ENCODE peak calls at places on chromosomes 6 and 20, in seven cellular contexts. One of them, this sample, is unnamed.

GRCh38 chr6:70281923-70282902 is 20.7 kb downstream of the COL9A1 start:
- DNase-seq in psoas muscle: no peak
- DNase-seq in sigmoid colon: no peak
- DNase-seq in fibroblast of pulmonary artery: no peak
- DNase-seq in tibial artery: no peak
- DNase-seq in upper lobe of right lung: no peak
- DNase-seq in fibroblast of the aortic adventitia: no peak
- DNase-seq in this sample: no peak

GRCh38 chr6:1190361-1190760 is 121.5 kb upstream of the FOXQ1 start:
- DNase-seq in psoas muscle: no peak
- DNase-seq in sigmoid colon: no peak
- DNase-seq in fibroblast of pulmonary artery: peak
- DNase-seq in tibial artery: no peak
- DNase-seq in upper lobe of right lung: no peak
- DNase-seq in fibroblast of the aortic adventitia: peak
- DNase-seq in this sample: no peak

GRCh38 chr20:39107741-39108140 is 145.6 kb downstream of the DHX35 start:
- DNase-seq in psoas muscle: no peak
- DNase-seq in sigmoid colon: no peak
- DNase-seq in fibroblast of pulmonary artery: peak
- DNase-seq in tibial artery: no peak
- DNase-seq in upper lobe of right lung: no peak
- DNase-seq in fibroblast of the aortic adventitia: no peak
- DNase-seq in this sample: no peak

GRCh38 chr20:20780127-20780822 is 67.8 kb upstream of the RALGAPA2 start:
- DNase-seq in psoas muscle: peak
- DNase-seq in sigmoid colon: peak
- DNase-seq in fibroblast of pulmonary artery: peak
- DNase-seq in tibial artery: peak
- DNase-seq in upper lobe of right lung: peak
- DNase-seq in fibroblast of the aortic adventitia: peak
- DNase-seq in this sample: peak

GRCh38 chr6:170202416-170203135 is 88.3 kb downstream of the DLL1 start:
- DNase-seq in psoas muscle: no peak
- DNase-seq in sigmoid colon: no peak
- DNase-seq in fibroblast of pulmonary artery: no peak
- DNase-seq in tibial artery: no peak
- DNase-seq in upper lobe of right lung: no peak
- DNase-seq in fibroblast of the aortic adventitia: no peak
- DNase-seq in this sample: no peak

GRCh38 chr6:14110001-14110818 is 7.4 kb upstream of the CD83 start:
- DNase-seq in psoas muscle: no peak
- DNase-seq in sigmoid colon: no peak
- DNase-seq in fibroblast of pulmonary artery: no peak
- DNase-seq in tibial artery: no peak
- DNase-seq in upper lobe of right lung: no peak
- DNase-seq in fibroblast of the aortic adventitia: no peak
- DNase-seq in this sample: no peak

GRCh38 chr6:31559958-31560696 is 12.0 kb upstream of the LTA start:
- DNase-seq in psoas muscle: peak
- DNase-seq in sigmoid colon: peak
- DNase-seq in fibroblast of pulmonary artery: peak
- DNase-seq in tibial artery: peak
- DNase-seq in upper lobe of right lung: peak
- DNase-seq in fibroblast of the aortic adventitia: peak
- DNase-seq in this sample: no peak

GRCh38 chr20:44448753-44449546 is 26.7 kb upstream of the TTPAL start:
- DNase-seq in psoas muscle: no peak
- DNase-seq in sigmoid colon: no peak
- DNase-seq in fibroblast of pulmonary artery: no peak
- DNase-seq in tibial artery: no peak
- DNase-seq in upper lobe of right lung: no peak
- DNase-seq in fibroblast of the aortic adventitia: no peak
- DNase-seq in this sample: no peak

GRCh38 chr20:41398408-41398807 is 31.8 kb upstream of the EMILIN3 start:
- DNase-seq in psoas muscle: no peak
- DNase-seq in sigmoid colon: peak
- DNase-seq in fibroblast of pulmonary artery: peak
- DNase-seq in tibial artery: no peak
- DNase-seq in upper lobe of right lung: no peak
- DNase-seq in fibroblast of the aortic adventitia: peak
- DNase-seq in this sample: no peak

GRCh38 chr6:46734867-46735719 is at the start of gene PLA2G7:
- DNase-seq in psoas muscle: peak
- DNase-seq in sigmoid colon: peak
- DNase-seq in fibroblast of pulmonary artery: no peak
- DNase-seq in tibial artery: no peak
- DNase-seq in upper lobe of right lung: peak
- DNase-seq in fibroblast of the aortic adventitia: peak
- DNase-seq in this sample: no peak

GRCh38 chr6:46730918-46731461 is 4.2 kb downstream of the PLA2G7 start:
- DNase-seq in psoas muscle: no peak
- DNase-seq in sigmoid colon: no peak
- DNase-seq in fibroblast of pulmonary artery: no peak
- DNase-seq in tibial artery: no peak
- DNase-seq in upper lobe of right lung: no peak
- DNase-seq in fibroblast of the aortic adventitia: no peak
- DNase-seq in this sample: no peak

GRCh38 chr6:46733410-46733809 is 1.8 kb downstream of the PLA2G7 start:
- DNase-seq in psoas muscle: no peak
- DNase-seq in sigmoid colon: no peak
- DNase-seq in fibroblast of pulmonary artery: no peak
- DNase-seq in tibial artery: no peak
- DNase-seq in upper lobe of right lung: no peak
- DNase-seq in fibroblast of the aortic adventitia: no peak
- DNase-seq in this sample: no peak

GRCh38 chr6:46736913-46737312 is 1.7 kb upstream of the PLA2G7 start:
- DNase-seq in psoas muscle: no peak
- DNase-seq in sigmoid colon: no peak
- DNase-seq in fibroblast of pulmonary artery: no peak
- DNase-seq in tibial artery: no peak
- DNase-seq in upper lobe of right lung: no peak
- DNase-seq in fibroblast of the aortic adventitia: no peak
- DNase-seq in this sample: no peak

DNA sequence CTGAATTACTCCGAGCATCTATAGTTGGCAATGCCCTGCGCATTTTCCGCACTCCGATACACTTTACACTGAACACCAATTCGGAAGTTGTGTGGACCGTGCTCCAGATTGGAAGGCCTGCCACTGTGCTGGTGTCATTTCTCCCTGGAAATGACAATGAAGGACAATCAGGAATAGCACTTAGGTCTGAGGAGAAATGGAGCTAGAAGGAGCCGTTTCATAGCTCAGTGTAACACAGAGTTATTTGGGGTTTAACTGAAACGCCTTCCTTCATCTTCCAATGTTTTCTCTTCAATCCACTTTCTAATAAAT is 501 bp upstream of the PLA2G7 start:
- DNase-seq in psoas muscle: no peak
- DNase-seq in sigmoid colon: no peak
- DNase-seq in fibroblast of pulmonary artery: no peak
- DNase-seq in tibial artery: no peak
- DNase-seq in upper lobe of right lung: no peak
- DNase-seq in fibroblast of the aortic adventitia: no peak
- DNase-seq in this sample: peak
- H3K4me3 ChIP-seq in psoas muscle: peak
- H3K4me3 ChIP-seq in sigmoid colon: peak
- H3K4me3 ChIP-seq in fibroblast of pulmonary artery: no peak
- H3K4me3 ChIP-seq in tibial artery: peak
- H3K4me3 ChIP-seq in upper lobe of right lung: peak
- H3K4me3 ChIP-seq in fibroblast of the aortic adventitia: no peak
- H3K4me3 ChIP-seq in this sample: peak

DNA sequence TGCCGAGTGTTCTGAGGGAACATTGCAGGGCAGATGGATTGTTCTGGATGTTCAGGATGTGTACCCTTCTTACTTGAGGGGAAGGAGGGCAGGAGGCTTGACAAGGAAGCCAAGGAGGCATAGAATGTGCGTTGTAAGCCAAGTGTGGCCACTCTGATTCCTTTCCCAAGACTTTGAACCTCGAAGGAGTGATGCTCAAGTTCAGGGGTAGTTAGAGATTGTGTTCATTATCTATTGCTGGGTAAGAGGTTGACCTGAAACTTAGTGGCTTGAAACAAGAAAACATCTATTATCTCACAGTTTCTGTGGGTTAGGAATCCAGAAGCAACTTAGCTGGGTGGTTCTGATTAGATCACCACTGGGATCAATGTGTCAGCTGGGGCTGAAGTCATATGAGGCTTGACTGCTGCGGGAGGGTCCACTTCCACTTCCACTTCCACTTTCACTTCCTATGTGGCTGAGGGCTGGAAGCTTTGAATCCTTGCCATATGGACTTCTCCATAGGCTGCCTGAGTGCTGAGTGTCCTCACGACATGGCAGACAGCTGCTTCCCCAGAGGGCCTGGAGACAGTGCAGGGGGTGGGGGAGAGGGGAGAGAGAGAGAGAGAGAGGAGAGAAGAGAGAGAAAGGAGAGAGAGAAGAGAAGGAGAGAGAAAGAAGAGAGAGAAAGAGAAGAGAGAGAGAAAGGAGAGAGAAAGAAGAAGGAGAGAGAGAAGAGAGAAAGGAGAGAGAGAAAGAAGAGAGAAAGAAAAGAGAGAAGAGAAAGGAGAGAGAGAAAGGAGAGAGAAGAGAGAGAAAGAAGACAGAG is 6.9 kb upstream of the CD40 start:
- DNase-seq in psoas muscle: no peak
- DNase-seq in sigmoid colon: peak
- DNase-seq in fibroblast of pulmonary artery: no peak
- DNase-seq in tibial artery: peak
- DNase-seq in upper lobe of right lung: no peak
- DNase-seq in fibroblast of the aortic adventitia: peak
- DNase-seq in this sample: no peak
- TF ChIP-seq CTCF in psoas muscle: no peak
- TF ChIP-seq CTCF in sigmoid colon: no peak
- TF ChIP-seq CTCF in fibroblast of pulmonary artery: no peak
- TF ChIP-seq CTCF in tibial artery: no peak
- TF ChIP-seq CTCF in upper lobe of right lung: no peak
- TF ChIP-seq CTCF in fibroblast of the aortic adventitia: no peak
- TF ChIP-seq CTCF in this sample: no peak

GRCh38 chr6:29947292-29947980 is 5.1 kb downstream of the HLA-A start:
- DNase-seq in psoas muscle: no peak
- DNase-seq in sigmoid colon: no peak
- DNase-seq in fibroblast of pulmonary artery: no peak
- DNase-seq in tibial artery: no peak
- DNase-seq in upper lobe of right lung: no peak
- DNase-seq in fibroblast of the aortic adventitia: no peak
- DNase-seq in this sample: no peak

GRCh38 chr6:29946380-29946779 is 4.0 kb downstream of the HLA-A start:
- DNase-seq in psoas muscle: no peak
- DNase-seq in sigmoid colon: no peak
- DNase-seq in fibroblast of pulmonary artery: no peak
- DNase-seq in tibial artery: no peak
- DNase-seq in upper lobe of right lung: no peak
- DNase-seq in fibroblast of the aortic adventitia: no peak
- DNase-seq in this sample: no peak

GRCh38 chr6:29943053-29943966 is 978 bp downstream of the HLA-A start:
- DNase-seq in psoas muscle: no peak
- DNase-seq in sigmoid colon: peak
- DNase-seq in fibroblast of pulmonary artery: no peak
- DNase-seq in tibial artery: no peak
- DNase-seq in upper lobe of right lung: no peak
- DNase-seq in fibroblast of the aortic adventitia: no peak
- DNase-seq in this sample: no peak

GRCh38 chr6:29946787-29947186 is 4.5 kb downstream of the HLA-A start:
- DNase-seq in psoas muscle: no peak
- DNase-seq in sigmoid colon: no peak
- DNase-seq in fibroblast of pulmonary artery: no peak
- DNase-seq in tibial artery: no peak
- DNase-seq in upper lobe of right lung: no peak
- DNase-seq in fibroblast of the aortic adventitia: no peak
- DNase-seq in this sample: no peak

DNA sequence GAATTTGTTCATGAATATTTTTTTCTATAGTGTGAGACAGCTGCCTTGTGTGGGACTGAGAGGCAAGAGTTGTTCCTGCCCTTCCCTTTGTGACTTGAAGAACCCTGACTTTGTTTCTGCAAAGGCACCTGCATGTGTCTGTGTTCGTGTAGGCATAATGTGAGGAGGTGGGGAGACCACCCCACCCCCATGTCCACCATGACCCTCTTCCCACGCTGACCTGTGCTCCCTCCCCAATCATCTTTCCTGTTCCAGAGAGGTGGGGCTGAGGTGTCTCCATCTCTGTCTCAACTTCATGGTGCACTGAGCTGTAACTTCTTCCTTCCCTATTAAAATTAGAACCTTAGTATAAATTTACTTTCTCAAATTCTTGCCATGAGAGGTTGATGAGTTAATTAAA is 3.1 kb downstream of the HLA-A start:
- DNase-seq in psoas muscle: no peak
- DNase-seq in sigmoid colon: no peak
- DNase-seq in fibroblast of pulmonary artery: no peak
- DNase-seq in tibial artery: no peak
- DNase-seq in upper lobe of right lung: no peak
- DNase-seq in fibroblast of the aortic adventitia: no peak
- DNase-seq in this sample: no peak
- H3K4me3 ChIP-seq in psoas muscle: no peak
- H3K4me3 ChIP-seq in sigmoid colon: no peak
- H3K4me3 ChIP-seq in fibroblast of pulmonary artery: no peak
- H3K4me3 ChIP-seq in tibial artery: no peak
- H3K4me3 ChIP-seq in upper lobe of right lung: no peak
- H3K4me3 ChIP-seq in fibroblast of the aortic adventitia: no peak
- H3K4me3 ChIP-seq in this sample: no peak

DNA sequence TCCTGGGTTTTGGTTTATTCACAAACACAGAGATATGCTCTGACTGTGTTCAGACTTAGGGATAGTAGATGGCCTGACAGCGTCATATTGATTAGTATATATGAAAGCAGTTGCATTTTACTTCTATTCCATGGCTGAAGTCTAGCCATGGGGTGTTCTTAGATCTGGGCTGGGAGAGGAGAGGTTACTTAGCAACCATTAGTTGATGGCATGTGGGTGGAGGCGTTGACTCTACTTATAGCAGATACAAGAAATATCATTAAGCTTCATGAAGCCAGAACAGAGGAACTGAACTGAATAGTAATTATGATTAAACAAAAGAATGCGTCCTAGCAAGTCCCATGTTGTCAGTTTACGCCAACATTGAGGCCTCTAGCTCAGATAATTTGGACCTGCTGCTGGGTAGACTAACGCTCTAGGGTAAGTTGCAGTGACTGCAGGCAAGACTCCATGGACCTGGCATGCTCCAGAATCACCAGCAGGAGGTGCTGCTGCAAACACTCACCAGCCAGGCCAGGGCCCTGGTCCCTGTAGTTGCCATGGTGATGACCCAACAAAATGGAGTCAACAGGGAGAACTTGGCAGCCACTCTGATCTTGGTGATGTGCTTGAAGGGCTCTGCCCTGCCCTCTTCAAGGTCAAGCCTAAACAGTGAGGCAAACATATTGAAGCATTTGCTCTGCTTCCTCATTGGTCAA is 477.4 kb downstream of the PREX1 start:
- DNase-seq in psoas muscle: no peak
- DNase-seq in sigmoid colon: no peak
- DNase-seq in fibroblast of pulmonary artery: peak
- DNase-seq in tibial artery: no peak
- DNase-seq in upper lobe of right lung: no peak
- DNase-seq in fibroblast of the aortic adventitia: no peak
- DNase-seq in this sample: no peak
- TF ChIP-seq CTCF in psoas muscle: peak
- TF ChIP-seq CTCF in sigmoid colon: no peak
- TF ChIP-seq CTCF in fibroblast of pulmonary artery: peak
- TF ChIP-seq CTCF in tibial artery: no peak
- TF ChIP-seq CTCF in upper lobe of right lung: peak
- TF ChIP-seq CTCF in fibroblast of the aortic adventitia: no peak
- TF ChIP-seq CTCF in this sample: no peak

This sample was measured in LNCaP clone FGC.